ENCODE peak calls at places on chromosomes 3 and 15, in ten cellular contexts. H, F, O, P, Z, B, Q, C, Y and A are unnamed samples.

GRCh38 chr15:34336947-34337556 is 529 bp downstream of the SLC12A6 start:
- DNase-seq in B (no peak), C (no peak), Q (no peak), H (peak; percentile 35), Z (no peak), P (no peak), F (peak; percentile 7), Y (no peak), O (no peak), A (peak; percentile 52)

GRCh38 chr15:34914316-34914715 is 55.2 kb downstream of the AQR start:
- DNase-seq in P (no peak), F (no peak), C (no peak), O (no peak), B (no peak), Q (no peak), Y (no peak), Z (no peak), H (no peak), A (no peak)

GRCh38 chr15:47786371-47786770 is 69.1 kb downstream of the SEMA6D start:
- DNase-seq in H (no peak), B (no peak), F (no peak), Z (no peak), Q (no peak), Y (no peak), C (no peak), O (no peak), P (no peak), A (no peak)

GRCh38 chr3:57062119-57062631 is 1.7 kb downstream of the SPATA12 start:
- DNase-seq in Y (peak; percentile 11), Z (peak; percentile 16), B (no peak), O (peak; percentile 61), F (no peak), Q (no peak), C (no peak), H (peak; percentile 11), P (no peak), A (no peak)

GRCh38 chr3:26638113-26638512 is 15.5 kb downstream of the LRRC3B start:
- DNase-seq in Z (no peak), P (no peak), C (no peak), Y (no peak), B (no peak), F (no peak), Q (no peak), H (no peak), O (no peak), A (no peak)

GRCh38 chr3:11165457-11165856 is 11.2 kb downstream of the HRH1 start:
- DNase-seq in P (no peak), H (no peak), F (no peak), B (no peak), Q (no peak), Z (no peak), C (no peak), Y (no peak), O (peak; percentile 22), A (no peak)

GRCh38 chr3:69998759-69999158 is 774 bp upstream of the SAMMSON start:
- DNase-seq in P (no peak), O (no peak), B (no peak), Y (no peak), H (no peak), C (no peak), F (no peak), Z (no peak), Q (no peak), A (no peak)

GRCh38 chr3:61562810-61563613 is 1.6 kb downstream of the PTPRG start:
- DNase-seq in Q (no peak), C (peak; percentile 39), B (peak; percentile 7), Z (peak; percentile 52), F (no peak), Y (peak; percentile 24), H (peak; percentile 32), P (peak; percentile 65), O (peak; percentile 64), A (peak; percentile 81)

GRCh38 chr3:125121246-125122010 is 65.6 kb upstream of the HEG1 start:
- DNase-seq in B (no peak), C (no peak), F (no peak), Y (no peak), O (no peak), Z (no peak), H (no peak), Q (no peak), P (peak; percentile 53), A (no peak)
- H3K27ac ChIP-seq in B (no peak overlapping the region), C (no peak overlapping the region), F (no peak overlapping the region), Y (no peak overlapping the region), O (no peak overlapping the region), Z (no peak overlapping the region), H (no peak overlapping the region), Q (no peak overlapping the region), P (no peak overlapping the region), A (no peak overlapping the region)

DNA sequence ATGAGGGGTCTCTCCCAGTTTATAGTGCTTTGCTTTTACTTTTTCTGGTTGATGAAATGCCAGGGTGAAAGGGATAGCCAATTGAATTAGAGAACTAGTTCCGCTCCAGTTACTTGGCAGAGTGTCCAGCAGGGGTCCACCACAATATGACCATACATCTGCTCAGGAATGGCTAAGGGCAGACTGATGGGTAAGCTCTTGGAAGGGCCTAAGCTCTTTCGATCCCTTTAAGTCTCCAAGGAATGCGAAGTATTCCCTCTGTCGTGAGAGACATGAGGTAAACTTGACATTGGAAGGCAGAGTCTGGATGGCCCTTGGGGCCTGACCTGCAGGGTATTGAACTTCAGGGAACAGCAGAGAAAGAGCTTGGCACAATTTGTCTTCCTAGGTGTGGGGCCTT is 805.8 kb downstream of the PLOD2 start:
- DNase-seq in B (no peak), C (no peak), P (no peak), F (no peak), Y (no peak), Q (no peak), Z (no peak), H (no peak), O (no peak), A (no peak)
- H3K9me3 ChIP-seq in B (peaks cover 3% of the 10 kb centered on the region), C (peaks cover 31% of the 10 kb centered on the region), P (peaks cover 11% of the 10 kb centered on the region), F (no peaks in the 10 kb centered on the region), Y (peaks cover 5% of the 10 kb centered on the region), Q (no peaks in the 10 kb centered on the region), Z (peaks cover 9% of the 10 kb centered on the region), H (no peaks in the 10 kb centered on the region), O (no peaks in the 10 kb centered on the region), A (no peaks in the 10 kb centered on the region)

DNA sequence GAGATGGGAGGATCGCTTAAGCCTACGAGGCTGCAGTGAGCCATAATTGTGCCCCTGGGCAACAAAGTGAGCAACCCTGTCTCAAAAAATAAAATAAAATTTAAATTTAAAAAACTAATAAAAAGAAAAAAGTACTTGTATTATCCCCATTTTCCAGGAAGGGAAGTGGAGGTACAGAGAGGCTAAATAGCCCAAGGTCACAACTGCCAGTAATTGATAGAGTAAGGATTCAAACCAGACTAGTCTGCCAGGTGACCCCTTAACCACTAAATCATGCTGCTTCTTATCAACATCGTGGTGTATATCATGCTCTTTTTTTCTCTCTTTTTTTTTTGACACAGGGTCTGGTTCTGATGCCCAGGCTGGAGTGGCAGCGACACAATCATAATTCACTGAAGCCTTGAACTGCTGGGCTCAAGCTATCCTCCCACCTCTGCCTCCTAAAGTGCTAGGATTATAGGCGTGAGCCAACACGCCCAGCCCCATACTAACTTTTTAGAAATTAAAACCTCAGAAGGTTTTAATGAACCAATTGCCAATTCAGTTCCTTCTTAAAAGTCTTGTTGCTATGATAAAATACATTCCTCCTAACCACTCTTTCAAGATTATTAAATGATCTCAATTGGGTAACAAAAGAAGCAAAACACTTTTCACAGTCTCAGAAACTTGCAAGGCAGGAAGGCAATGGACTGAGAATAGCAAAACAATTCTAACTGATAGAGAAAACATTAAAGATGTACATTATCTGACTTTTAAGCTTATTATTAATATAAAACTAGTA is 30.5 kb downstream of the HERC1 start:
- DNase-seq in Q (no peak), P (no peak), F (no peak), Z (no peak), Y (no peak), H (no peak), C (no peak), O (no peak), B (no peak), A (no peak)
- H3K4me1 ChIP-seq in Q (peaks cover 24% of the 10 kb centered on the region), P (no peaks in the 10 kb centered on the region), F (no peaks in the 10 kb centered on the region), Z (peaks cover 59% of the 10 kb centered on the region), Y (peaks cover 78% of the 10 kb centered on the region), H (peaks cover 15% of the 10 kb centered on the region), C (no peaks in the 10 kb centered on the region), O (peaks cover 36% of the 10 kb centered on the region), B (no peaks in the 10 kb centered on the region), A (peaks cover 16% of the 10 kb centered on the region)

GRCh38 chr3:194089357-194090177 is 46.4 kb upstream of the HES1 start:
- DNase-seq in B (peak; percentile 86), F (peak; percentile 98), Y (peak; percentile 38), C (peak; percentile 66), P (peak; percentile 80), H (peak; percentile 63), Q (peak; percentile 82), Z (no peak), O (peak; percentile 94), A (peak; percentile 78)
- H3K27ac ChIP-seq in B (peak overlapping the region; percentile 91), F (peak overlapping the region; percentile 98), Y (no peak overlapping the region), C (no peak overlapping the region), P (no peak overlapping the region), H (peak overlapping the region; percentile 41), Q (peak overlapping the region; percentile 86), Z (no peak overlapping the region), O (peak overlapping the region; percentile 78), A (no peak overlapping the region)

GRCh38 chr15:26623071-26623470 is 149.8 kb downstream of the GABRB3 start:
- DNase-seq in O (no peak), C (no peak), Y (no peak), Q (no peak), B (no peak), P (no peak), F (no peak), Z (no peak), H (no peak), A (no peak)
- H3K9me3 ChIP-seq in O (peaks cover under 1% of the 10 kb centered on the region), C (no peaks in the 10 kb centered on the region), Y (no peaks in the 10 kb centered on the region), Q (no peaks in the 10 kb centered on the region), B (peaks cover 13% of the 10 kb centered on the region), P (no peaks in the 10 kb centered on the region), F (no peaks in the 10 kb centered on the region), Z (no peaks in the 10 kb centered on the region), H (peaks cover 8% of the 10 kb centered on the region), A (no peaks in the 10 kb centered on the region)

DNA sequence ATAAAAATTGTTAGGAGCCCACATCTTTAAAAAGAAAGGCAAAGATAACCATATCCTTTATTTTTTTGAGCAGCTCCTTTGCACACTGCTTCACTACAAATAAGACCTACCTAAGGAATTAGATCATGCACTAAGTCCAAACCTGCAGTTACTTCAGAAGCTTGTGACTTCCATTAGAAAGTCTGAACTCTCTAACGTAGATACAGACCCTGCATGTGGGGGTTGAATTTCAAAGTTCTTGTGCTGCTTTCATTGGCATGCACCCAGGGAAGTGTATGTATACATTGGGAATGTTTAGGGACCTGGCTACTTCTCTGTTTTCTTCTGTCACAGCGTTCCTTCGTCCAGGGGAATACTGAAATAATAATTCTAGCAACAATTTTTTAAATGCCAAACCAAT is 185.2 kb upstream of the IL12A start:
- DNase-seq in P (no peak), Q (no peak), Z (no peak), F (no peak), O (no peak), Y (no peak), C (no peak), B (no peak), H (no peak), A (no peak)
- H3K4me1 ChIP-seq in P (peaks cover 3% of the 10 kb centered on the region), Q (no peaks in the 10 kb centered on the region), Z (peaks cover 81% of the 10 kb centered on the region), F (peaks cover 12% of the 10 kb centered on the region), O (peaks cover 35% of the 10 kb centered on the region), Y (peaks cover 43% of the 10 kb centered on the region), C (peaks cover 100% of the 10 kb centered on the region), B (peaks cover 27% of the 10 kb centered on the region), H (no peaks in the 10 kb centered on the region), A (no peaks in the 10 kb centered on the region)